ENCODE peak calls at places on chromosomes 16 and 17, in seven cellular contexts. N is AG04450, M is esophagus squamous epithelium, W is cardiac muscle cell, C is body of pancreas, E is prostate gland, X is uterus. Q is an unnamed sample. For H3K9me3, the result is how much of the 10 kb centered on the place peaks cover.

GRCh38 chr17:68461589-68461988 is 4.3 kb upstream of the WIPI1 start:
- DNase-seq in M (no peak), C (peak), W (no peak), X (no peak), E (no peak), N (no peak), Q (no peak)

GRCh38 chr17:58322581-58323419 is 5.8 kb downstream of the TSPOAP1 start:
- DNase-seq in W (no peak), M (no peak), E (no peak), X (no peak), N (no peak), C (no peak), Q (no peak)

GRCh38 chr17:57375040-57375769 is 118.9 kb downstream of the MSI2 start:
- DNase-seq in C (no peak), N (no peak), M (no peak), W (no peak), E (no peak), X (no peak), Q (no peak)

GRCh38 chr17:73544333-73544732 is 99.9 kb downstream of the SDK2 start:
- DNase-seq in E (no peak), W (no peak), M (no peak), N (no peak), X (no peak), C (no peak), Q (no peak)

GRCh38 chr16:72986011-72986410 is 61.9 kb downstream of the ZFHX3 start:
- DNase-seq in X (peak), N (no peak), W (no peak), C (no peak), M (no peak), E (peak), Q (peak)

GRCh38 chr16:57266531-57267268 is 17.8 kb downstream of the PLLP start:
- DNase-seq in E (peak), X (no peak), N (no peak), M (no peak), C (peak), W (no peak), Q (no peak)

GRCh38 chr17:66200685-66201092 is 8.8 kb upstream of the CEP112 start:
- DNase-seq in X (peak), W (peak), M (no peak), C (peak), N (peak), E (peak), Q (no peak)

GRCh38 chr17:29930399-29931010 is 477 bp upstream of the SSH2 start:
- DNase-seq in E (peak), W (peak), N (no peak), C (no peak), M (no peak), X (no peak), Q (no peak)

GRCh38 chr17:78163881-78164747 is 4.3 kb upstream of the SYNGR2 start:
- DNase-seq in E (peak), X (no peak), M (no peak), W (no peak), N (no peak), C (peak), Q (no peak)

GRCh38 chr17:33207231-33207630 is 85.9 kb downstream of the ASIC2 start:
- DNase-seq in X (no peak), W (no peak), N (no peak), M (no peak), C (no peak), E (no peak), Q (no peak)

GRCh38 chr17:48025904-48026502 is 11.6 kb downstream of the COPZ2 start:
- DNase-seq in M (no peak), N (no peak), E (peak), X (no peak), C (no peak), W (no peak), Q (peak)

GRCh38 chr17:22435231-22435974 is 743.1 kb downstream of the KCNJ18 start:
- DNase-seq in E (no peak), C (no peak), N (no peak), M (no peak), W (no peak), X (no peak), Q (no peak)
- H3K9me3 ChIP-seq in E (under half), C (under half), N (under half), M (under half), W (under half), X (under half), Q (under half)

GRCh38 chr16:70805380-70805779 is 4.4 kb upstream of the VAC14 start:
- DNase-seq in M (no peak), X (no peak), W (no peak), N (no peak), E (no peak), C (no peak), Q (no peak)

GRCh38 chr16:70809392-70810060 is 8.6 kb upstream of the VAC14 start:
- DNase-seq in M (no peak), C (no peak), E (no peak), X (no peak), W (no peak), N (no peak), Q (no peak)

GRCh38 chr16:70805787-70806186 is 4.8 kb upstream of the VAC14 start:
- DNase-seq in C (no peak), M (no peak), N (peak), E (no peak), W (no peak), X (no peak), Q (no peak)

GRCh38 chr16:70804729-70805169 is 3.8 kb upstream of the VAC14 start:
- DNase-seq in N (no peak), E (no peak), X (no peak), C (no peak), W (no peak), M (no peak), Q (no peak)

DNA sequence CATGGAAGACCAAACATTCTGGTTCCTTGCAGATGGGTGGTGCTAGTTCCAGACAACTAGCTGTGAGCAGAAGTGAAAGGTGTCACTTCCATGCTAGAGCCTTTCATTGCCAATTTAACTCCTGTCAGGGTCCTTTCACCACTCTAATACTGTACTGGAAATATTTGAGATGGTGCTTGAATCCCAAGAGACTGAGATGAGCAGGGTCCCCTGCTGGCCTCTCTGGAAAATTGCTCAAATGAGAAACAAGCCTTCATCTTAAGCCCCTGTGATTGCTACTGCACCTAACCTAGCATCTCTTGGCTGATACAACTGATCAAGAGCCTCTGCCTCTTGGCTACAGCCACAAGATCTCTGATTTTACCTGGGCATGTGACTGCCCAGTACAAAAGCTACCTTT is 7.4 kb upstream of the VAC14 start:
- DNase-seq in C (no peak), W (no peak), E (no peak), M (no peak), N (no peak), X (no peak), Q (no peak)
- TF ChIP-seq CTCF in C (no peak), W (no peak), E (no peak), M (no peak), N (peak), X (no peak), Q (no peak)

GRCh38 chr17:5183410-5183793 is 8.3 kb downstream of the ZNF594 start:
- DNase-seq in C (no peak), W (no peak), X (no peak), E (no peak), M (no peak), N (no peak), Q (no peak)

GRCh38 chr17:5179003-5179402 is 12.7 kb downstream of the ZNF594 start:
- DNase-seq in E (no peak), X (no peak), W (no peak), N (no peak), M (no peak), C (no peak), Q (no peak)

GRCh38 chr17:5184284-5184683 is 7.4 kb downstream of the ZNF594 start:
- DNase-seq in X (no peak), C (no peak), W (no peak), N (no peak), M (no peak), E (no peak), Q (no peak)

GRCh38 chr17:5182597-5183409 is 8.9 kb downstream of the ZNF594 start:
- DNase-seq in X (no peak), W (no peak), M (no peak), E (no peak), C (no peak), N (no peak), Q (no peak)

GRCh38 chr17:5181509-5182305 is 10.0 kb downstream of the ZNF594 start:
- DNase-seq in C (no peak), M (no peak), X (no peak), W (no peak), E (no peak), N (no peak), Q (no peak)
- H3K9me3 ChIP-seq in C (half or more), M (half or more), X (half or more), W (under half), E (under half), N (half or more), Q (half or more)

GRCh38 chr17:56000411-56000810 is 152.9 kb upstream of the ANKFN1 start:
- DNase-seq in W (no peak), E (no peak), M (no peak), N (no peak), C (no peak), X (no peak), Q (no peak)

DNA sequence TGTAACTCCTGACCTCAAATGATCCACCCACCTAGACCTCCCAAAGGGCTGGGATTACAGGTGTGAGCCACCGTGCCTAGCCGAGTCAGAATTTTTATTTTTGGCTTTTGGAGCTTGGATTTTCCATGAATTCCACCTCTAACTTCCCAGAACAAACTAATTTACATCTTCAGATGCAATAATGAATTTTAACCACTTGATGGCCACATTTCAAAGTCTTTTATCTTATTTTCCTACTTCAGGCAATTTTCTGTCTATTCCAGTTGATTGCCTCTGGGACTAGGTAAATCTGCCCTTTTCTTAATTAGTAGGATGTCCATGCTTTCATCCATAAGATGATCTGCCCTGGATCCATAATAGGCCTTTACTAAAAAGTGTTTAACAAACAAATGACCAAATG is 156.4 kb upstream of the ANKFN1 start:
- DNase-seq in X (no peak), W (no peak), E (no peak), N (no peak), M (no peak), C (no peak), Q (no peak)
- TF ChIP-seq CTCF in X (no peak), W (no peak), E (no peak), N (no peak), M (no peak), C (no peak), Q (no peak)

Q was measured in tibial artery.